ENCODE peak calls at places on chromosome 22, in four cellular contexts. H is HL-60, B is HCT116, Y is GM12865. K is an unnamed sample.

GRCh38 chr22:35367331-35367886 is 13.5 kb upstream of the HMOX1 start:
- DNase-seq in Y (peak), B (no peak), H (no peak), K (peak)

GRCh38 chr22:36366291-36366708 is 21.5 kb downstream of the MYH9 start:
- DNase-seq in B (no peak), H (no peak), Y (no peak), K (no peak)

GRCh38 chr22:37884420-37884819 is 21.7 kb upstream of the MICALL1 start:
- DNase-seq in H (no peak), B (no peak), Y (no peak), K (no peak)

GRCh38 chr22:21917206-21917958 is 35.3 kb downstream of the PPM1F start:
- DNase-seq in Y (no peak), H (no peak), B (no peak), K (no peak)

GRCh38 chr22:36850016-36850415 is 10.8 kb upstream of the NCF4 start:
- DNase-seq in H (no peak), B (no peak), Y (no peak), K (no peak)

GRCh38 chr22:39089928-39090327 is 7.1 kb upstream of the APOBEC3H start:
- DNase-seq in H (no peak), Y (no peak), B (no peak), K (no peak)

GRCh38 chr22:44530569-44530968 is 32.5 kb upstream of the RTL6 start:
- DNase-seq in B (no peak), Y (no peak), H (no peak), K (no peak)

GRCh38 chr22:43002198-43002577 is 12.8 kb downstream of the PACSIN2 start:
- DNase-seq in B (no peak), H (no peak), Y (no peak), K (no peak)

GRCh38 chr22:38397189-38398097 is 57.6 kb downstream of the KCNJ4 start:
- DNase-seq in Y (peak), B (no peak), H (no peak), K (no peak)

GRCh38 chr22:29109853-29110252 is 37.0 kb downstream of the KREMEN1 start:
- DNase-seq in H (no peak), B (no peak), Y (no peak), K (no peak)

DNA sequence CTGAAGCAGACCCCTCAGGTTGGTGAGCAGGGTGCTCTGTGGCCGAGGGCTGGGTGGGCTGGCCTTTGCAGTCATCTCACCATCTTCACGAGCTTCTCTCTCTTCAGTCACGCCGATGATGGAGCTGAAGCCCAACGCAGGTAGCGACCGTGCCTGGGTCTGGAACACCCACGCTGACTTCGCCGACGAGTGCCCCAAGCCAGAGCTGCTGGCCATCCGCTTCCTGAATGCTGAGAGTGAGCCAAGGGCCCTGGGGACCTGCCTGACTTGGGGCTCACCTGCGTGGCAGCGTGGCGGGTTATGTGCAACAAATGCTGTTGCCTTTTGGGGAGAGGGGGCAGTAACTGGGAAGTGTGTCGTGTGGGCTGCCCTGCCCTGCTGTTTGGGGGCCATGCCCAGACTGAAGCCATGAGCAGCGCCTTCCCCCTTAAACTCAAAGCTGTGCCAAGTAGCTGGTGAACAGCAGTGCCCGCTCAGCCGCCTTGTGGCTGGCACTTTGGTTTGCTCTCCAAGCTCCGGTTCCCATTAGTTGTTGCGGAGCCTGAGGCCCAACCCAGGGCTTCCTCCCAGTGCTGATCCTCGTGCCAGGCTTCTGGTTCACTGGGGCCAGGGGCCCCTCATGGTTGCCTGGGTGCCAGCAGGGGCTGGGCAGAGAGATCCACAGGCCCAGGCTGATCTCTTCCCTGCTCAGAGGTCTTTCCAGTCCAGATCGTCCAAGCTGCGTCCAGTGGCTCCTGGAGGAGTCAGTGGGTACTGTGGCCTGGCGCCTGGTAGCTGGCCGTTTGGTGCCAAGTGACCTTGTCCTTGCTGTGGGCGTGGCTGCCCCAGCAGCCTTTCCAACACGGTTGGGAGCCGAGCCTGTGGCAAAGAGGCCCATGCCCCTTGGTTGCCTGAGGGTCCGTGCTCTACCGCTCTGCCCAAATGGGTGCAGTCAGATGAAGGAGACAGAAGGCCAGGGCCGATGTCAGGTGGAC is 6.1 kb upstream of the ZDHHC8 start:
- DNase-seq in B (no peak), H (no peak), Y (no peak), K (no peak)
- TF ChIP-seq CTCF in B (no peak), H (no peak), Y (no peak), K (no peak)

GRCh38 chr22:19723990-19724827 is 870 bp downstream of the GP1BB start:
- DNase-seq in Y (peak), B (no peak), H (peak), K (no peak)
- TF ChIP-seq CTCF in Y (peak), B (no peak), H (peak), K (peak)

GRCh38 chr22:47460870-47461269 is 698.4 kb downstream of the TBC1D22A start:
- DNase-seq in B (no peak), Y (no peak), H (no peak), K (no peak)

GRCh38 chr22:47465222-47465621 is 702.8 kb downstream of the TBC1D22A start:
- DNase-seq in H (no peak), B (no peak), Y (no peak), K (no peak)

GRCh38 chr22:47465809-47466208 is 703.4 kb downstream of the TBC1D22A start:
- DNase-seq in Y (no peak), B (no peak), H (no peak), K (no peak)

GRCh38 chr22:47458348-47458747 is 695.9 kb downstream of the TBC1D22A start:
- DNase-seq in B (no peak), Y (no peak), H (no peak), K (no peak)

DNA sequence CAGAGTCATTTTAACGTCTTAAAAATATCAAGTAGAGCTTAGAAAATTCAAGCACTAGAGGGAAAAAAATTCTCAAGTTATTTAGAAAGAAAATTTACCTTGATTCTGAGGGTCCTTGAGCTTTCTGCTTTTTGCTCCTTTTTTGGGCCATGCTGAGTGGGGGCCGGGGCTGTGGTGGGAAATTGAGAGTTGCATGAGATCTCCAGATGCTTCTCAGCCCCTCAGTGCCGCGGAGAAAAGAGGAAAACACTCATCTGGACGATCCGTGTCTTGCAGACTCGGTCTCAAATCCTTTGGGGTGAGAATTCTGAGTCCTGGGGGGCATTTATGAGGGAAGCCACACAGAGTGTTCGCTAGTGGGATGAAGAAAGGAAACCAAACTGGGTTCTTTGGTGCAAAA is 700.8 kb downstream of the TBC1D22A start:
- DNase-seq in B (no peak), H (no peak), Y (no peak), K (no peak)
- TF ChIP-seq CTCF in B (no peak), H (no peak), Y (no peak), K (no peak)

GRCh38 chr22:30211124-30211820 is 35.3 kb downstream of the LIF start:
- DNase-seq in Y (no peak), B (no peak), H (no peak), K (no peak)

GRCh38 chr22:30212996-30213441 is 33.5 kb downstream of the LIF start:
- DNase-seq in H (peak), B (no peak), Y (no peak), K (peak)

GRCh38 chr22:30214703-30215405 is 31.7 kb downstream of the LIF start:
- DNase-seq in H (no peak), B (no peak), Y (no peak), K (no peak)

GRCh38 chr22:30210235-30210831 is 36.2 kb downstream of the LIF start:
- DNase-seq in B (peak), H (no peak), Y (no peak), K (no peak)

DNA sequence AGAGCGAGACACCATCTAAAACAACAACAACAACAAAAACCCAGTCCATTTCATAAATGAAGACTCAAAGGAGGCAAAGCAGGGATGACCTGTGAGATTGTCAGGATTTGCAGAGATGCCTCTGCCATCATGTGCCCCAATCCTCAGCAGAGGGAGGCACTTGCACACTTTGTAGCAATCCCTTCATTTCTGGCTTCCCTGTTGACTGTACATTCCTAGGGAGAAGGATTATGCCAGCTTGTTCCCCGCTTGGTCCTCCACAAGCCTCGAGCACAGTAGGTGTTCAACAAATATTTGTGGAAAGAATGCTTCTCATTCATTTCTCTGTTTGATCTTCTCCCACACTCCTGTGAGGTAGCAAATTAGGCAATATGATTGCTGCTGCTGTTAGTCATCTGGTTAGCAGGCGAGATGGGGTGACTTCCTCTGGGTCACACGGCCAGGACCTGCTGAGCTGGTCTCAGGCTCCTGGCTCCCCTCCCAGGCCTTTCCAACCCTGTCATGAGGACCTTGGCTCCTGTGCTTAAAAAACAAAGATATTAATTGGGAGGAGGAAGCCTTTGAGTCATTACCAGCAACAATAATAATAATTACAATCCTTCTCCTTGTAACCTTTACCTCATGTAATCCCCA is 34.1 kb downstream of the LIF start:
- DNase-seq in B (peak), Y (no peak), H (peak), K (peak)
- TF ChIP-seq CTCF in B (no peak), Y (no peak), H (no peak), K (no peak)

GRCh38 chr22:47476226-47476625 is 713.8 kb downstream of the TBC1D22A start:
- DNase-seq in H (no peak), B (no peak), Y (no peak), K (no peak)
- TF ChIP-seq CTCF in H (no peak), B (no peak), Y (no peak), K (no peak)

DNA sequence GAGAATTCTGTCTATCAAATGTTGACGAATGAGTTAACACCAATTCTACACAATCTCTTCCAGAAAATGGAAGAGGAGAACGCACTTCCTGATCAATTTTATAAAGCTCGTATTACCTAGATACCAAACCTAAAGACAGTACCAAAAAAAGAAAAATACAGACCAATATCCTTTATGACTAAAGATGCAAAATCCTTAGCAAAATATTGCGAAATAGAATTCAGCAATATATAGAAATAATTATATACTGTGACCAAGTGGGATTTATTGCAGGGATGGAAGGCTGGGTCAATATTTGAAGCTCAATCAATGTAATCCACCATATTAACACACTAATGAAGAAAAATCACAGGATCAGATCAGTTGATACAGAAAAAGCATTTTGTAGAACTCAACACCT is 25.6 kb downstream of the SMARCB1 start:
- DNase-seq in B (no peak), H (no peak), Y (no peak), K (no peak)
- TF ChIP-seq CTCF in B (no peak), H (no peak), Y (no peak), K (no peak)

GRCh38 chr22:41197808-41198585 is 7.1 kb upstream of the L3MBTL2 start:
- DNase-seq in Y (no peak), B (no peak), H (peak), K (no peak)
- TF ChIP-seq CTCF in Y (no peak), B (peak), H (no peak), K (no peak)

GRCh38 chr22:49317369-49317768 is 510.3 kb downstream of the BRD1 start:
- DNase-seq in B (no peak), Y (no peak), H (no peak), K (no peak)
- TF ChIP-seq CTCF in B (peak), Y (no peak), H (no peak), K (no peak)

GRCh38 chr22:17788528-17789378 is 14.5 kb upstream of the BID start:
- DNase-seq in H (no peak), Y (no peak), B (no peak), K (no peak)
- TF ChIP-seq CTCF in H (no peak), Y (no peak), B (no peak), K (no peak)